ENCODE peak calls at places on chromosomes 2 and 18, in four cellular contexts. V, R, E and Y are unnamed samples.

GRCh38 chr2:95375532-95376221 is 26.8 kb upstream of the FAHD2A start:
- DNase-seq in E (no peak), R (no peak), V (no peak), Y (no peak)

GRCh38 chr18:8943900-8944870 is 158.3 kb upstream of the NDUFV2 start:
- DNase-seq in E (peak; percentile 84), V (no peak), R (peak; percentile 79), Y (no peak)

GRCh38 chr18:60984496-60984895 is 348.7 kb upstream of the CDH20 start:
- DNase-seq in V (no peak), E (peak; percentile 95), R (peak; percentile 78), Y (no peak)

GRCh38 chr2:110114007-110114591 is 1.5 kb downstream of the MALL start:
- DNase-seq in V (no peak), E (no peak), R (no peak), Y (no peak)

GRCh38 chr18:62069556-62069955 is 117.3 kb downstream of the PIGN start:
- DNase-seq in E (peak; percentile 45), V (no peak), R (peak; percentile 44), Y (no peak)

GRCh38 chr2:192628017-192628416 is 433.3 kb upstream of the TMEFF2 start:
- DNase-seq in V (no peak), R (no peak), E (no peak), Y (no peak)

GRCh38 chr2:233456111-233456510 is 101.8 kb downstream of the DGKD start:
- DNase-seq in R (no peak), E (no peak), V (no peak), Y (no peak)

GRCh38 chr2:180494286-180494685 is 486.1 kb upstream of the UBE2E3 start:
- DNase-seq in E (no peak), R (no peak), V (no peak), Y (no peak)

GRCh38 chr2:78967294-78967693 is 58.2 kb upstream of the REG3G start:
- DNase-seq in R (no peak), V (no peak), E (no peak), Y (no peak)

GRCh38 chr2:9552491-9553178 is 3.0 kb downstream of the ADAM17 start:
- DNase-seq in E (peak; percentile 92), V (no peak), R (peak; percentile 89), Y (no peak)

GRCh38 chr2:20629181-20629580 is 21.7 kb downstream of the HS1BP3 start:
- DNase-seq in R (no peak), V (no peak), E (no peak), Y (no peak)

DNA sequence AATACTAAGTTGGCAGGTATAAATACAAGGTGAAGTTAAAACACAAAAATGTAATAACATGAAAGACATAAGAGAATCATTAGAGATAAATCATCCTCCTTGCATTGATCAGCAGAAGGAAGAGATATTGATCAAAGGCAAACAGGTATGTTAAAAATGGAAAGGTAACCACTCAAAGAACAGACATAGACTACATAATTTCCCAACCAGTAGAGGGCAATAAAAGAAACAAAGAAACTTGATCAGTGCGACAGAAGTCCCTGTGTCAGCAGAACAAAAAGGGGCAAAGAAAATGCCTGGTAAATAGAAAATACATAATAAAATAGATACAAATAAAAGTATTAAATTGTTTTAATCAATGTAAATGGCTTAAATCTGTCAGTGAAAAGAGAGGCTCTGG is 53.6 kb downstream of the FAM228A start:
- DNase-seq in V (no peak), R (peak; percentile 26), E (peak; percentile 38), Y (no peak)
- TF ChIP-seq CTCF in V (no peak), R (peak; percentile 34), E (peak; percentile 49), Y (peak; percentile 55)

GRCh38 chr2:134138115-134138514 is 115.8 kb upstream of the MGAT5 start:
- DNase-seq in E (no peak), R (no peak), V (no peak), Y (no peak)

GRCh38 chr2:134134827-134135226 is 119.0 kb upstream of the MGAT5 start:
- DNase-seq in E (no peak), R (no peak), V (no peak), Y (no peak)

GRCh38 chr2:134135793-134136192 is 118.1 kb upstream of the MGAT5 start:
- DNase-seq in V (no peak), R (no peak), E (no peak), Y (no peak)

GRCh38 chr2:134136702-134137101 is 117.2 kb upstream of the MGAT5 start:
- DNase-seq in E (no peak), V (peak; percentile 58), R (no peak), Y (no peak)

DNA sequence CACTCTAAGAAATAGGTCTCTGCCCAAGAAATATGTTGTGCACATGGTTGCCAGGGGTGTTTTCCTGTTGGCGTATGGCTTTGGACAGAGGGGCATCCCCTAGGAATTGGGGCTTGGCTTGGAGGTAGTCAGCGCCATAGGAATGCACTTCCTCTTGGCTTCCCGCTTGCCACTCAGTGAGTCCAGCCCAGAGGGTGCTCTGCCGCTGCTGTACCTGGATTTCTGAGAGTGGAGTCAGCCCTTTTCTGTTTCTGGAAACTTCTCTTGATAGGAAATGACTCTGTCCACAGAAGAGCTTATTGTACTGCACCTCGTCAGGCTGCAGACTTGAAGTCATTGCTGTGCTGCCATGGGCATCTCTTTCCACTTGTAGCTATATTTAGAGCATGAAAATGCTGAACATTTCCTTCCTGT is 116.7 kb upstream of the MGAT5 start:
- DNase-seq in E (peak; percentile 63), V (peak; percentile 65), R (peak; percentile 72), Y (no peak)
- TF ChIP-seq CTCF in E (no peak), V (no peak), R (no peak), Y (no peak)

GRCh38 chr2:24613154-24613814 is 122.2 kb downstream of the NCOA1 start:
- DNase-seq in R (peak; percentile 81), V (no peak), E (peak; percentile 92), Y (no peak)
- TF ChIP-seq CTCF in R (peak; percentile 62), V (no peak), E (peak; percentile 79), Y (no peak)

GRCh38 chr2:127818794-127819425 is 7.9 kb upstream of the WDR33 start:
- DNase-seq in R (no peak), E (no peak), V (no peak), Y (no peak)
- TF ChIP-seq CTCF in R (no peak), E (no peak), V (no peak), Y (no peak)

GRCh38 chr18:27363918-27364317 is 178.8 kb upstream of the CHST9 start:
- DNase-seq in E (peak; percentile 43), R (peak; percentile 20), V (no peak), Y (no peak)
- TF ChIP-seq CTCF in E (peak; percentile 43), R (peak; percentile 13), V (no peak), Y (peak; percentile 52)

GRCh38 chr2:64455031-64455332 is 1.0 kb downstream of the LGALSL start:
- DNase-seq in R (no peak), E (no peak), V (no peak), Y (no peak)

GRCh38 chr2:64456298-64456697 is 2.3 kb downstream of the LGALSL start:
- DNase-seq in V (no peak), E (no peak), R (no peak), Y (no peak)

GRCh38 chr2:64455545-64455944 is 1.6 kb downstream of the LGALSL start:
- DNase-seq in R (no peak), E (no peak), V (no peak), Y (no peak)

GRCh38 chr2:64459575-64459974 is 5.6 kb downstream of the LGALSL start:
- DNase-seq in R (no peak), E (no peak), V (no peak), Y (no peak)

DNA sequence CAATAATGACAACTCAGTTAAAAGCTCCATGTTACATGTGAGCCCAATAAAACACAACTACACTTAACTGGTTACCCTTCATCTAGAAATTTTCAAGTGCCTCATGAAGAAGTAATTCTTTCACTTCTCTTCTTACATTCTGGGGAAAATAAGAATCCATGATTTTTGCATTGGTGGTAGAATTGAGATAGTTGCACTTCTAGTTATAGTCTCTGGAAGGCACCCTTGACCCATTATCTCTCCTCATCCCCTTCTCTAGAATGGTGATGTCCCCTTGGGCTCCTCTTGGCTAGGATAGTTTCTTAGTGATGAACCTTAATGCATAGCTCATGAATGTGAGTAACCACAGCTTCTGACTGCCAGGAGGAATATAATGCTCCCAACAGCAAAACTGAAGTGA is 3.6 kb downstream of the LGALSL start:
- DNase-seq in E (no peak), R (no peak), V (no peak), Y (no peak)
- TF ChIP-seq CTCF in E (no peak), R (no peak), V (no peak), Y (no peak)

DNA sequence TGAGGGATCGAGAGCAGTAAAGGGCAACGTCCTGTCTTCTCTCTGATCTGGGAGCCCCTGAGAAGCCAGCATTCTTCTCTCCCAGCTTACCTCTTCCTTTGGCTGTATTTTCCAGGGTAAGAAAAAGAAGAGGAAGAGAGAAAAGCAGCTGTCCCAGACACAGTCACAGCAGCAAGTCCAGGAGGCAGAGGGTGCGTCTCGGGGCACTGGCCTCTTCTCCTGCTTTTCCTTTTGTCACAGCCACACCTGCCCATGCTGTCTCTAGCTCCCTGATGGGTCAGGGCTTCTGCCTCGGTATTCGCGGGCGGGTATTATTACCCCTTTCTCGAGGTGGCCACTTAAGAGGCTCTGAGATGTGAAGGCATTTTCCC is 20.3 kb downstream of the TGOLN2 start:
- DNase-seq in E (no peak), V (no peak), R (no peak), Y (no peak)
- TF ChIP-seq CTCF in E (no peak), V (no peak), R (no peak), Y (no peak)

DNA sequence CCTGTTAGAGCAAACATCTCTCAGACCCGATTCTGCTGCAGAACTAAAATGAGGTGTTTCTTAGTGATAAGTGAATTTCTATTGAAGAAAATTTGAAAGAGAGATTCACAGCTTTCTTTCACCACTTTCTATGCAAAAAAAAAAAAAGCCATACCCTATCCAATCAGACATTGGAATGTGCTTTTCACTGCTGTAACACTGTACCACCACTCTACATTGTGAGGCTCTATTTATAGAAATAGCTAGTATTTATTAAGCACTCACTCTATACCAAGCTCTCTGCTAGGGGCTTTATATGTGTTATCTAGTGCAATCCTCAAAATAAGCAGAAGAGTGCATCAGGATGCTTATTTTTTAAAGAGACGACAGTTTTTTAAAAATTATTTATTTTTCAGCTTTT is 580.6 kb upstream of the VRK2 start:
- DNase-seq in V (no peak), E (no peak), R (no peak), Y (no peak)
- TF ChIP-seq CTCF in V (no peak), E (no peak), R (no peak), Y (no peak)

DNA sequence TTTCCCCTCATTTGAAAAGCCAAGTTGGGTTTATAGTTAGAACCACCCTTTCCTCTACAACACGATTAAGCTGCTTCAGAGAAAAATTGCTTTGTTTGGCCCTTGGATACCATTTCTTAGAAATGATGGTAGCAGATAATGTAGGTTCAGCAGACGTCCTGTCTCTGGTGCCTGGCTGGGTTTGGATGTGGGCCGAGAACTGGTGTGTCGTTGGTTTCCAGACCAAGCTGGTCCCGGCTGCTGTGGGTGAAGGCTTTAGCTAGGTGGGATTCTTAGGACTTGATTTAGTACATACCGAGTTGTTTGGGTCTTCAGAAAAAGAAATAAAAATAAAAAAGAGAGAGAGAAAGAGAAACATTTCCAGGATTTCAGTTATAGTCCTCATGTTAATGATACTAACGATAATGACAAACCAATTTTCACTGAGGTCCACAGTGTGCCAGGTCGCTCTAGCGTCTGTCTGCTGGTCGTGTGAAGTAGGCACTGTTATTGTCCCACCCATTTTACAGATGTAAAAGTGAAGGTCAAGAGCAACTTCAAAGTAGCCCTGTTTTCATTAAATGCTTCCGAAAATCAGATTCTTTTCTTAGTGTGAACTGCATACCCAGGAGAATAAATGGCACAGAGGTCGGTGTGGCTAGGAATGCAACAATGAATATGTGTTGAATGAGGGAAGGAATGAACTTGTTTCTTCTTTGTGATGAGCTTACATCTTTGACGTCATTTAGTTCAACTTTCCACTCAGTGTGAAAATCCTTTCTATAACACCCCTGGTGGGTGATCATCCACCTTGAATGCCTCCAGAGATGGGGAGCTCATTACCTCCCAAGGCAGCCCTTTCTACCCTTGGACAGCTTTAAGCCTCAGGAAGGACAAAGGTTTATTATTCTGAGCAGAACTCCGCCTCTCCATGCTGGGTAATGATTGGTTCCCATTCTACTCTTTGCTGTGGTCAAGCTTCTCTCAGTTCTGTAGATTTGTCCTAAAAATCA is 115.9 kb downstream of the INHBB start:
- DNase-seq in V (no peak), R (no peak), E (no peak), Y (no peak)
- TF ChIP-seq CTCF in V (no peak), R (no peak), E (no peak), Y (no peak)